ENCODE peak calls at places on chromosomes 6 and 20, in ten cellular contexts. K is stimulated activated CD4-positive, alpha-beta T cell treated with anti-CD3 and anti-CD28 coated beads, TNF-alpha, amount 100 ng/mL, for 48 hours; Y is activated T-cell treated with anti-CD3 and anti-CD28 coated beads, Interleukin-2, amount 50 U/mL, for 4 hours; X is NAMALWA; A is neuronal stem cell; D is astrocyte of the cerebellum; G is LoVo; W is tibial artery; H is GF-D8; I is KBM-7. S is an unnamed sample.

GRCh38 chr6:2798586-2799134 is 33.5 kb downstream of the WRNIP1 start:
- DNase-seq in I (no peak), Y (no peak), A (no peak), H (no peak), G (no peak), W (no peak), D (no peak), X (no peak), K (no peak), S (no peak)

GRCh38 chr20:43584448-43585138 is 6.1 kb upstream of the IFT52 start:
- DNase-seq in W (no peak), K (no peak), X (no peak), Y (no peak), A (no peak), G (no peak), I (no peak), D (no peak), H (no peak), S (no peak)

GRCh38 chr6:155080876-155081845 is 86.0 kb downstream of the TIAM2 start:
- DNase-seq in K (no peak), X (no peak), W (no peak), A (no peak), D (peak; percentile 26), H (no peak), G (no peak), Y (no peak), I (no peak), S (no peak)

GRCh38 chr20:50610212-50610718 is 81.1 kb downstream of the RIPOR3 start:
- DNase-seq in I (no peak), H (no peak), X (peak; percentile 47), G (no peak), Y (no peak), W (no peak), K (no peak), A (no peak), D (no peak), S (no peak)

GRCh38 chr6:154468760-154469159 is 41.7 kb downstream of the CNKSR3 start:
- DNase-seq in H (no peak), Y (no peak), W (no peak), I (no peak), X (no peak), A (no peak), D (no peak), K (no peak), G (no peak), S (no peak)

GRCh38 chr6:3561745-3562144 is 104.9 kb upstream of the SLC22A23 start:
- DNase-seq in Y (no peak), A (no peak), X (peak; percentile 2), H (no peak), D (no peak), G (no peak), W (no peak), K (no peak), I (no peak), S (no peak)

GRCh38 chr6:140960566-140960965 is 1172.2 kb upstream of the GJE1 start:
- DNase-seq in G (no peak), W (no peak), D (no peak), A (no peak), I (no peak), X (no peak), H (no peak), Y (no peak), K (no peak), S (no peak)

GRCh38 chr6:160069050-160069454 is 52.6 kb upstream of the SLC22A1 start:
- DNase-seq in H (no peak), X (peak; percentile 32), G (no peak), A (no peak), W (no peak), I (no peak), D (no peak), K (no peak), Y (no peak), S (no peak)

GRCh38 chr20:59781236-59781635 is 152.2 kb downstream of the SYCP2 start:
- DNase-seq in H (no peak), X (no peak), I (no peak), A (no peak), W (no peak), Y (no peak), K (no peak), D (no peak), G (no peak), S (no peak)

GRCh38 chr6:19472850-19473249 is 364.3 kb upstream of the ID4 start:
- DNase-seq in Y (no peak), G (no peak), A (no peak), I (peak; percentile 5), H (no peak), W (no peak), D (no peak), K (no peak), X (peak; percentile 51), S (no peak)

GRCh38 chr20:23587631-23588030 is 18.1 kb downstream of the CST9 start:
- DNase-seq in I (no peak), A (no peak), K (no peak), H (no peak), Y (no peak), D (no peak), X (no peak), G (no peak), W (peak; percentile 2), S (no peak)

GRCh38 chr20:47905628-47906487 is 120.6 kb upstream of the SULF2 start:
- DNase-seq in I (no peak), G (no peak), X (no peak), Y (no peak), H (no peak), W (no peak), D (no peak), K (no peak), A (no peak), S (no peak)

GRCh38 chr6:126811307-126811706 is 307.2 kb upstream of the RSPO3 start:
- DNase-seq in G (no peak), D (peak; percentile 65), H (no peak), W (peak; percentile 33), Y (no peak), K (no peak), A (no peak), X (no peak), I (no peak), S (peak; percentile 15)

GRCh38 chr6:52190409-52190808 is 4.2 kb downstream of the IL17A start:
- DNase-seq in Y (no peak), D (no peak), X (no peak), H (no peak), I (no peak), G (no peak), K (no peak), W (no peak), A (no peak), S (no peak)

GRCh38 chr6:2875840-2876207 is 27.3 kb downstream of the SERPINB9 start:
- DNase-seq in I (no peak), A (no peak), X (peak; percentile 40), H (no peak), Y (peak; percentile 54), W (no peak), K (no peak), G (no peak), D (no peak), S (no peak)

GRCh38 chr20:50713677-50714101 is 17.7 kb upstream of the PARD6B start:
- DNase-seq in G (no peak), I (peak; percentile 15), W (no peak), D (peak; percentile 35), H (no peak), A (no peak), K (no peak), X (no peak), Y (no peak), S (no peak)

GRCh38 chr6:22590423-22590822 is 21.1 kb downstream of the HDGFL1 start:
- DNase-seq in D (no peak), K (no peak), A (no peak), H (no peak), X (no peak), Y (no peak), W (no peak), G (no peak), I (no peak), S (no peak)

GRCh38 chr6:161256390-161256789 is 17.5 kb downstream of the AGPAT4 start:
- DNase-seq in I (no peak), K (no peak), G (no peak), W (no peak), H (no peak), D (no peak), A (no peak), Y (no peak), X (no peak), S (no peak)

GRCh38 chr6:52423971-52424381 is 3.8 kb downstream of the EFHC1 start:
- DNase-seq in Y (no peak), W (no peak), A (no peak), H (no peak), G (peak; percentile 10), I (no peak), X (no peak), D (peak; percentile 88), K (no peak), S (peak; percentile 41)

GRCh38 chr20:46694484-46694883 is 5.2 kb upstream of the TP53RK start:
- DNase-seq in I (peak; percentile 45), D (no peak), K (no peak), H (no peak), Y (no peak), G (no peak), A (no peak), X (peak; percentile 85), W (no peak), S (no peak)

GRCh38 chr6:52573295-52573694 is 3.6 kb downstream of the TRAM2 start:
- DNase-seq in G (no peak), Y (no peak), H (no peak), D (no peak), A (peak; percentile 63), X (no peak), I (no peak), K (no peak), W (no peak), S (no peak)

GRCh38 chr6:16078064-16078463 is 50.8 kb upstream of the MYLIP start:
- DNase-seq in Y (no peak), A (no peak), H (no peak), G (no peak), D (no peak), W (no peak), K (no peak), X (no peak), I (no peak), S (no peak)

GRCh38 chr20:32651537-32651936 is 22.2 kb downstream of the C20orf203 start:
- DNase-seq in H (peak; percentile 44), G (no peak), X (no peak), I (peak; percentile 65), Y (no peak), K (no peak), W (no peak), D (no peak), A (no peak), S (no peak)

GRCh38 chr20:59392741-59393140 is 92.3 kb downstream of the EDN3 start:
- DNase-seq in A (no peak), D (no peak), Y (no peak), X (no peak), W (no peak), I (no peak), H (no peak), G (no peak), K (no peak), S (no peak)

GRCh38 chr6:148166339-148166949 is 176.2 kb upstream of the SASH1 start:
- DNase-seq in X (peak; percentile 63), H (no peak), Y (no peak), W (no peak), K (no peak), A (peak; percentile 32), D (peak; percentile 60), I (peak; percentile 57), G (peak; percentile 59), S (peak; percentile 16)

GRCh38 chr6:84353459-84354423 is 126.3 kb upstream of the CEP162 start:
- DNase-seq in G (no peak), I (no peak), H (no peak), W (no peak), K (no peak), X (no peak), Y (no peak), D (no peak), A (no peak), S (no peak)

GRCh38 chr20:64254571-64255360 is 782 bp upstream of the PCMTD2 start:
- DNase-seq in K (no peak), I (no peak), Y (no peak), A (no peak), D (no peak), X (no peak), H (no peak), W (no peak), G (no peak), S (no peak)

S was measured in AG09319.